ENCODE peak calls at places on chromosome X, in seven cellular contexts. R is SK-N-SH, E is GM12878, J is HepG2, X is Panc1, S is K562, Q is H1. H is an unnamed sample.
A peak's percentile ranks its signal among the peaks of the same experiment; 100 is the strongest.

GRCh38 chrX:145506225-145506624 is 258.9 kb downstream of the SPANXN1 start:
- DNase-seq in R (no peak), E (no peak), J (no peak), X (no peak), S (no peak), Q (no peak), H (no peak)

GRCh38 chrX:154990496-154990895 is 32.0 kb downstream of the F8 start:
- DNase-seq in R (no peak), E (peak; percentile 66), J (no peak), X (no peak), S (no peak), Q (no peak), H (no peak)

GRCh38 chrX:150303386-150304097 is 59.6 kb upstream of the MAMLD1 start:
- DNase-seq in R (no peak), E (no peak), J (no peak), X (no peak), S (no peak), Q (no peak), H (no peak)

GRCh38 chrX:2576793-2577192 is 76.0 kb upstream of the DHRSX start:
- DNase-seq in R (no peak), E (no peak), J (peak; percentile 49), X (no peak), S (peak; percentile 47), Q (no peak), H (peak; percentile 49)

GRCh38 chrX:3371163-3371562 is 24.7 kb upstream of the MXRA5 start:
- DNase-seq in R (no peak), E (no peak), J (no peak), X (no peak), S (no peak), Q (no peak), H (no peak)

GRCh38 chrX:84907324-84907946 is 96.2 kb upstream of the APOOL start:
- DNase-seq in R (peak; percentile 1), E (no peak), J (no peak), X (no peak), S (no peak), Q (no peak), H (no peak)

GRCh38 chrX:53294024-53294648 is 12.8 kb upstream of the IQSEC2 start:
- DNase-seq in R (no peak), E (no peak), J (no peak), X (no peak), S (no peak), Q (no peak), H (no peak)

GRCh38 chrX:102745513-102746133 is 25.1 kb downstream of the GPRASP3 start:
- DNase-seq in R (peak; percentile 75), E (no peak), J (no peak), X (no peak), S (no peak), Q (peak; percentile 44), H (no peak)

GRCh38 chrX:64853424-64853823 is 122.8 kb downstream of the ZC4H2 start:
- DNase-seq in R (no peak), E (no peak), J (no peak), X (no peak), S (no peak), Q (no peak), H (no peak)

GRCh38 chrX:129823115-129823514 is 20.6 kb downstream of the ZDHHC9 start:
- DNase-seq in R (peak; percentile 52), E (no peak), J (no peak), X (no peak), S (peak; percentile 50), Q (no peak), H (no peak)

GRCh38 chrX:48474127-48474526 is 1.9 kb upstream of the FTSJ1 start:
- DNase-seq in R (peak; percentile 42), E (no peak), J (no peak), X (no peak), S (no peak), Q (no peak), H (no peak)

GRCh38 chrX:33204889-33205288 is 6.5 kb downstream of the DMD start:
- DNase-seq in R (no peak), E (no peak), J (no peak), X (no peak), S (no peak), Q (no peak), H (no peak)

GRCh38 chrX:110397904-110398303 is 39.3 kb downstream of the RTL9 start:
- DNase-seq in R (no peak), E (no peak), J (no peak), X (no peak), S (peak; percentile 10), Q (no peak), H (no peak)

GRCh38 chrX:132491191-132491590 is 2.4 kb upstream of the MBNL3 start:
- DNase-seq in R (no peak), E (no peak), J (peak; percentile 88), X (no peak), S (no peak), Q (no peak), H (no peak)

GRCh38 chrX:42087960-42088359 is 164.6 kb upstream of the CASK start:
- DNase-seq in R (no peak), E (no peak), J (no peak), X (no peak), S (peak; percentile 4), Q (no peak), H (no peak)

GRCh38 chrX:24619647-24620046 is 27.5 kb downstream of the PCYT1B start:
- DNase-seq in R (peak; percentile 14), E (no peak), J (peak; percentile 36), X (no peak), S (no peak), Q (no peak), H (no peak)

GRCh38 chrX:72676465-72676864 is 37.6 kb downstream of the PHKA1 start:
- DNase-seq in R (no peak), E (no peak), J (no peak), X (no peak), S (no peak), Q (no peak), H (no peak)

DNA sequence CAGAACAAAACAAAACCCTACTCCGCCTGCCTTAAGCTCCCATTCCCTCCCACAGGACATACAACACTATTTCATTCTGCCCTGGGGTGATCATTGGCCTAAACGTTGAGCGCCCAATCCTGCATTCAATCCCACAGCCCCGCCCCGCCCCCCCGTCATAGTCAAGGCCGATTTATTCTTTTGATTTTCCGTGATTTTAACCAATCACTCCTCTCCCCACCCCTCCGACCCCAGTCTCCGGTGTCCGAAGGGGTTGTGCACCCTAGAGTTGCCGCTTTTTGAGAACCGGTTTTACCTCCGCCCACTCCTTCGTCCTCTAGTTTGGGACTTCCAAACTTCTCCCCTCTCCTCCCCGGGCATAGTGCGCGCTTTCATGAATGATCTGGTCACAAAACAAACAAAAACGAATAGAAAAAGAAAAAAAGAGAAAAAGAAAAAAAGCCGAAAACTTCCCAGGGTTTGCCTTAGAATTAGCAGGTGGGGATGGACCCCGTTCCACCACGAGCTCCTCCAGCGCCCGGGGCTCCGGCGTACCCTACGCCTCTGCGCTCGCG is 446 bp upstream of the UBE2A start:
- DNase-seq in R (peak; percentile 72), E (no peak), J (peak; percentile 10), X (no peak), S (peak; percentile 37), Q (no peak), H (peak; percentile 15)
- TF ChIP-seq SIN3A in R (no peak), E (no peak), J (peak; percentile 13), X (no peak), S (no peak), Q (no peak), H (no peak)

DNA sequence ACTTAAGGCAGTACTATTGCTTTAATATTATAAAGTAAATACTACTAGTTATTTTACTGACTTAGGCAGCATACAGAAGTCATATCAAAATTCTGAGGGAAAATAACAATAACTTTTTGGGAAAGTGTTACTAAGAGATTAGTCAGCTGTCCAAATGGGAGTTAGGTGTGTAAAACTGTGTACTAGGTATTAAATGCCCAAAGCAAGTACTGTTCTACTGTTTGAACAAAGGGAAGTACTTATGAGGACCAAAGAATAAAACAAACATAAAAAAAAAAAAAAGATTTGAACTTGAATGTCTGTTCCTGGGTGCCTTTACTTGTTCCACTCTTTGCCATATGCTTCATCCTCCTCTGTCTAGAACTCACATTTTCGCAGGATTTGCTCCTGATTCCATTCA is 174.4 kb downstream of the MSL3 start:
- DNase-seq in R (no peak), E (no peak), J (no peak), X (no peak), S (no peak), Q (no peak), H (no peak)
- TF ChIP-seq SIN3A in R (no peak), E (no peak), J (no peak), X (no peak), S (no peak), Q (no peak), H (no peak)

GRCh38 chrX:19172741-19173140 is 50.5 kb upstream of the ADGRG2 start:
- DNase-seq in R (no peak), E (no peak), J (no peak), X (no peak), S (no peak), Q (no peak), H (no peak)

GRCh38 chrX:19177710-19178109 is 55.4 kb upstream of the ADGRG2 start:
- DNase-seq in R (no peak), E (no peak), J (no peak), X (no peak), S (no peak), Q (no peak), H (no peak)

GRCh38 chrX:19178402-19178801 is 56.1 kb upstream of the ADGRG2 start:
- DNase-seq in R (no peak), E (no peak), J (no peak), X (no peak), S (no peak), Q (no peak), H (no peak)

GRCh38 chrX:19176901-19177630 is 54.8 kb upstream of the ADGRG2 start:
- DNase-seq in R (no peak), E (no peak), J (no peak), X (no peak), S (no peak), Q (no peak), H (no peak)

DNA sequence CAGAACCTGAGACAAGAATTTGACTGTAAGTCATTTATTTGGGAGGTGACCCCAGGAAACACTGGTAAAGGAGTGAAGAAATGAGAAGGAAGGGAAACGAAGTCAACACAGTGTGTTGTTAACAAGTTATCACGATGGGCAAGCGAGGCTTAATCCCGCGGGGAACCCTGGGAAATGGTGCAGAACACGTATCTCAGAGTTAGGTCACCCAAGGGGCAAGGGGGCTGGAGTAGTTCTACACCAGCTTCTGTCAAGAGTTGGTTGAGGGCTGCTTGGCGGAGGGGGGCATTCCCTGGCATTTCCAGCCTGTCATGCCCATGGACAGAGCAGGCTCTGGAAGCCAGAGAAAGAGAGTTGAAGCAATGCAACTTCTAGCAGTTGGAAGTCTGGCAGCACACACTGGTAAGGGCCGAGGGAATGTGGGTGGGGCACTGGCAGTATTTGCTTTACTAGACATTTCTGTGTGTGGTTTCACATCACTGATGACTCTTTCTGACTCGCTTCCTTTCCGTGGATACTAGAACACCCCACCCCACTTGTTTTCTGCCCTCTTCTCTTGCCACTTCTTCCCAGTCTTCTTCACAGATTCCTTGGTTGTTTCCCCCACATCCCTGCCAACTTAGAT is 52.2 kb upstream of the ADGRG2 start:
- DNase-seq in R (no peak), E (no peak), J (no peak), X (no peak), S (no peak), Q (no peak), H (no peak)
- TF ChIP-seq SIN3A in R (no peak), E (no peak), J (no peak), X (no peak), S (no peak), Q (no peak), H (no peak)

DNA sequence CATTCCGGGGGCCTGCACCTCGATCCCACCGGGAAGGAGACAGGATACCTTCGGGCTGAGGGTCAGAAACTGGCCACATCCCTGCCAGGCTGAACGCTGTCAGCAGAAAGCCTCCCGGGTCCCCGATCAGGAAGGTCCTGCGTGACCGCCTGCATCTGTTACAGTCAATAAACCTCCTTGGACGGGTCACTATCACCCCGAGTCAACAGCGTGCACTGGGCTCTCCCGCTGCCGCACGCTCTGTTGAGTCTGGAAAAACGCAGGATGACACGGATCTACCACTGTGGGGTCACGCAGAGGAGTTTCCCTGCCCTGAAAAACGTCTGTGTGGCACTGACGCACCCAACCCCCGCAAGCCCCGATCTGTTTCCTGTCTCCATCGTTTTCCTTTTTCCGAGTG is 12.1 kb downstream of the PPP2R3B start:
- DNase-seq in R (peak; percentile 55), E (no peak), J (no peak), X (no peak), S (no peak), Q (no peak), H (no peak)
- TF ChIP-seq SIN3A in R (no peak), E (no peak), J (no peak), X (no peak), S (no peak), Q (no peak), H (no peak)

H was measured in HCT116.